ENCODE peak calls at places on chromosomes 2 and 18, in seven cellular contexts. E is Peyer's patch, W is GM12865, N is MCF 10A, G is upper lobe of right lung, Q is right atrium auricular region, T is K562. O is an unnamed sample.

GRCh38 chr2:182942756-182943155 is 76.3 kb upstream of the FRZB start:
- DNase-seq in E (no peak), W (no peak), N (no peak), G (no peak), Q (no peak), T (no peak), O (no peak)

GRCh38 chr2:20536619-20537422 is 89.9 kb downstream of the RHOB start:
- DNase-seq in E (no peak), W (no peak), N (no peak), G (no peak), Q (no peak), T (no peak), O (no peak)

GRCh38 chr2:121858406-121858805 is 103.0 kb downstream of the TSN start:
- DNase-seq in E (no peak), W (no peak), N (no peak), G (no peak), Q (no peak), T (no peak), O (no peak)

GRCh38 chr2:150994041-150994440 is 267.6 kb downstream of the RBM43 start:
- DNase-seq in E (no peak), W (no peak), N (peak), G (no peak), Q (no peak), T (no peak), O (no peak)

GRCh38 chr18:13369756-13370510 is 151.4 kb downstream of the LDLRAD4 start:
- DNase-seq in E (peak), W (no peak), N (no peak), G (no peak), Q (peak), T (no peak), O (no peak)

GRCh38 chr2:23843051-23843976 is 83.6 kb downstream of the ATAD2B start:
- DNase-seq in E (no peak), W (no peak), N (no peak), G (no peak), Q (no peak), T (no peak), O (no peak)

GRCh38 chr2:240402566-240403295 is 32.7 kb upstream of the GPC1 start:
- DNase-seq in E (no peak), W (no peak), N (no peak), G (peak), Q (no peak), T (no peak), O (no peak)

GRCh38 chr2:218294430-218294999 is 2.2 kb upstream of the TMBIM1 start:
- DNase-seq in E (no peak), W (no peak), N (no peak), G (no peak), Q (no peak), T (no peak), O (no peak)

GRCh38 chr2:175167076-175167791 is 769 bp downstream of the ATF2 start:
- DNase-seq in E (no peak), W (peak), N (peak), G (no peak), Q (no peak), T (peak), O (no peak)

DNA sequence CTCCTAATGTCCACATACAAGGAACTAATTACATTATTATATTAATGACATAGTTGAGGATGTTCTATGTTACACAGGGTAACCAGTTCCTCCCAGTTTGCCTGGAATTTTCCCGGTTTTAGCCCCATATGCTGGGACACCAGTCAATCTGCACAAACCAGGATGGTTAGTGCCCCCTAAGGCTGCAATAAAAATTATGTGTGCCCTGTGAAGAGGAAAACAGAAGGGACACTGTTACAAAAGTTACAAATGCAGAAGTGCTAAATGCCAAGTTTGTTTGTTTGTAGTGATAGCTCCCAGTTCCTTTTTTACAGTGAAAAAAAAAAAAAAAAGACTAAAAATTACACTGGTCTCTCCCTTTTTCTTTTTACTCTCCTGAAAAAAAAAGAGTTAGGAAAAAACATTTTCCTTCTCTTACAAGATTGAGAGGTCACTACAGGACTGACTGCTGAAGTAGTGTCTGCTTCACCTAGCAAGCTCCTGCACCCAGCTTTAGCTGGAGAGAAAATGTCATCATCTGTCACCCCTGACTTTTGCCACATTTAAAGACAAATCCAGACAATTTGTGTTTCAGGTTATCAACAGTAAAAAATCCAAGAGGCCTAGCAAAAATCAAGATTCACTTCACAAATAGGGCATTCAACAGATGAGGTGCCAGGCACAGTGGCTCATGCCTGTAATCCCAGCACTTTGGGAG is 3.2 kb downstream of the ANKRD44 start:
- DNase-seq in E (no peak), W (no peak), N (no peak), G (no peak), Q (no peak), T (no peak), O (no peak)
- TF ChIP-seq CTCF in E (no peak), W (no peak), N (no peak), G (no peak), Q (peak), T (no peak), O (peak)

GRCh38 chr18:65091737-65092329 is 659.0 kb upstream of the CDH7 start:
- DNase-seq in E (no peak), W (peak), N (peak), G (no peak), Q (no peak), T (no peak), O (no peak)
- TF ChIP-seq CTCF in E (peak), W (peak), N (no peak), G (peak), Q (peak), T (no peak), O (no peak)

DNA sequence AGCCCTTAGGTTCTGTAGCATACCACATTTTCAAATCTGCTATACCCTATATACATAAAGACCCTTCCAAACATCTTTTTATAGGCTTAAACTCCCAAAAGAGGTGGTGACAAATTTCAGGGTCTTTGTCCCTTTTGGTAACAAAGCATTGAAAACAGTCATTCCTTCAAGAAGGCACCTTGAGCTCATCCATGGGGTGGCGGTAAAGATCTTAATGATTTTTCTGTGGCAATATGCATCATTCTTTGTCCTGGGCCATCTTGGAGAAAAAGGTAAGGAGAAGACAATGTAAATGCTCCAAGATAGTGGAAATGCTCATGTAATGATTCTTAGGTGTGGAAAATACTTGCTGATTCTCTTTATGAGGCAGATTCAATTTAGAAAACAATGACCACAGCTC is 890.5 kb downstream of the CNTNAP5 start:
- DNase-seq in E (no peak), W (peak), N (peak), G (no peak), Q (no peak), T (no peak), O (no peak)
- TF ChIP-seq CTCF in E (no peak), W (peak), N (peak), G (no peak), Q (no peak), T (no peak), O (no peak)

DNA sequence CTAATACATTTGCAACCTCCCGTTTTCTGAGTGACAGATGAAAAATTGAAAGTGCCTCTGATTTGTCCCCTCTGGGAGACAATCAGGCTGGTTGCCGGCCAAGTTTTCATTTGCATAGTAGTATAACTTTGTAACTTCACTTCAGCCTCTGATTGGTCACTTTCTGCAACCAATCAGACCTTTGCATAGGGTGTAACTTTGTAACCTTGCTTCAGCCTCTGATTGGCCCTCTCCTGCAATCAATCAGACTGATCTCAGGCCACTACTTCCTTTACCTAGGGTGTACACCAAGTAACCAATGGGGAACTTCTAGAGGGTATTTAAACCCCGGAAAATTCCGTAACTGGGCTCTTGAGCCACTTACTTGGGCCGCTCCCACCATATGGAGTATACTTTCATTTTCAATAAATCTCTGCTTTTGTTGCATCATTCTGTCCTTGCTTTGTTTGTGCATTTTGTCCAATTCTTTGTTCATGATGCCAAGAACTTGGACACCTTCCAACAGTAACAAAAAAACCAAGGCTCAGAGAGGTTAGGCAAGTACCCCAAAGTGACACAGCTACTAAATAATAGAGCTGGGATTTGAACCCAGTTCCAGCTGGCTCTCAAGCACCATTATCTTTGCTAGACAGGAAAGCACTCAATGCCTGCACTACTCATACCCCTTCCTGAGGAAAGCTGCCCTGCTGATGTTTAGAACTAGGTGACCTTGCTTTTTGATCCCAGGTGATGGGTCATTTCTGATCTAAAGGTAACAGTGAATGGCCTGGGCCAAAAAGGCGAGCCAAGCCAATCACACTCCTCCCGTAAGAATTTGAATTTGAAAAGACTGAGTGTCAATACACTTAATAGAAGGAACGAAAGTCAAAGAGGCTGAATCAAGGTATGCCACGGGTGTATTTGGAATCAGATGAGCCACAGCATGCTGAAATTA is 10.9 kb upstream of the MYOM1 start:
- DNase-seq in E (no peak), W (no peak), N (peak), G (no peak), Q (no peak), T (peak), O (no peak)
- TF ChIP-seq CTCF in E (no peak), W (no peak), N (no peak), G (no peak), Q (no peak), T (no peak), O (no peak)

DNA sequence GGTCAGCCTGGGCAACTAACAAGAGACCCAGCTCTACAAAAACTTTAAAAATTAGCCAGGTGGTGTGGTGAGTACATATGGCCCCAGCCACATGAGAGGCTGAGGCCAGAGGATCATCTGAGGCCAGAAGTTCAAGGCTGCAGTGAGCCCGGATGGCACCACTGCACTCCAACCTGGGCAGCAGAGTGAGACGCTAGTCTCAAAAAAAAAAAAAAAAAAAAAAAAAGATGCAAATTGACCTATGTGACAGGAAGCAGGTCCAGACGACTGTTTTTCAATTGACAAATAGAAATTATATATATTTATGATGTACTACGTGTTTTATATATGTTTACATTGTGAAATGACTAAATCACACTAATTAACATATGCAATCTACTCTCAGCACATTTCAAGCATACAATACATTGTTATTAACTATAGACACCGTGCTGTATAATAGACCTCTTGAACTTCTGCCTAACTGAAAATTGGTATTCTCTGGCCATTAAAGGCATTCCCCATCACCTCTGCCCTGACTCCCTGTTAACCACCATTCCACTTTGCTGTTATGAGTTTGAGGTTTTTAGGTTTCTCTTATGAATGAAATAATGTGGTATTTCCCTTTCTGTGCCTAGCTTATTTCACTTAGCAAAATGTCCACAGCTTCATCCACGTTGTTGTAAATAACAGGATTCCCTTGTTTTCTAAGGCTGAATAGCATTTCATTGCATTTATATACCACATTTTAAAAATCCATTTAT is 32.4 kb upstream of the MGAT4A start:
- DNase-seq in E (no peak), W (peak), N (no peak), G (no peak), Q (no peak), T (no peak), O (no peak)
- TF ChIP-seq CTCF in E (no peak), W (no peak), N (no peak), G (no peak), Q (no peak), T (no peak), O (no peak)